ENCODE peak calls at places on chromosomes 6 and 20, in ten cellular contexts. F, N, V, M, T, A, R, I, O and D are unnamed samples.

GRCh38 chr6:54267798-54268197 is 40.4 kb upstream of the TINAG start:
- DNase-seq in F (no peak), N (no peak), V (no peak), M (peak), T (no peak), A (peak), R (peak), I (peak), O (no peak), D (no peak)

GRCh38 chr6:33616913-33617312 is 4.2 kb upstream of the ITPR3 start:
- DNase-seq in F (no peak), N (no peak), V (no peak), M (peak), T (no peak), A (peak), R (peak), I (peak), O (no peak), D (no peak)

GRCh38 chr20:63434599-63435378 is 37.7 kb downstream of the KCNQ2 start:
- DNase-seq in F (peak), N (peak), V (peak), M (peak), T (peak), A (peak), R (peak), I (peak), O (peak), D (peak)

GRCh38 chr6:77466055-77467028 is 3.1 kb upstream of the HTR1B start:
- DNase-seq in F (no peak), N (no peak), V (no peak), M (peak), T (peak), A (peak), R (peak), I (peak), O (peak), D (no peak)

GRCh38 chr6:131765081-131765852 is 42.6 kb upstream of the ENPP1 start:
- DNase-seq in F (no peak), N (peak), V (no peak), M (peak), T (no peak), A (peak), R (peak), I (no peak), O (no peak), D (no peak)

GRCh38 chr6:52573295-52573694 is 3.6 kb downstream of the TRAM2 start:
- DNase-seq in F (no peak), N (no peak), V (no peak), M (peak), T (no peak), A (peak), R (no peak), I (no peak), O (no peak), D (no peak)

GRCh38 chr20:1633535-1633934 is 13.7 kb upstream of the SIRPB1 start:
- DNase-seq in F (no peak), N (no peak), V (no peak), M (peak), T (no peak), A (peak), R (no peak), I (peak), O (no peak), D (no peak)

GRCh38 chr6:19921821-19922220 is 84.7 kb downstream of the ID4 start:
- DNase-seq in F (no peak), N (no peak), V (no peak), M (no peak), T (no peak), A (no peak), R (no peak), I (no peak), O (no peak), D (no peak)

GRCh38 chr20:61271273-61272221 is 19.5 kb downstream of the CDH4 start:
- DNase-seq in F (no peak), N (no peak), V (no peak), M (peak), T (no peak), A (no peak), R (no peak), I (no peak), O (no peak), D (no peak)

GRCh38 chr6:12298995-12299394 is 8.8 kb downstream of the EDN1 start:
- DNase-seq in F (no peak), N (no peak), V (no peak), M (no peak), T (no peak), A (peak), R (no peak), I (no peak), O (no peak), D (no peak)

GRCh38 chr20:33859157-33859695 is 48.1 kb downstream of the CHMP4B start:
- DNase-seq in F (peak), N (no peak), V (peak), M (no peak), T (no peak), A (peak), R (peak), I (no peak), O (no peak), D (no peak)

GRCh38 chr6:137351890-137352289 is 132.7 kb upstream of the IFNGR1 start:
- DNase-seq in F (no peak), N (no peak), V (no peak), M (no peak), T (no peak), A (no peak), R (peak), I (no peak), O (no peak), D (no peak)

GRCh38 chr6:32967151-32968091 is 973 bp upstream of the BRD2 start:
- DNase-seq in F (no peak), N (no peak), V (no peak), M (peak), T (peak), A (peak), R (no peak), I (peak), O (no peak), D (no peak)

GRCh38 chr20:13788167-13788834 is 3.5 kb downstream of the NDUFAF5 start:
- DNase-seq in F (peak), N (no peak), V (no peak), M (peak), T (peak), A (peak), R (peak), I (peak), O (peak), D (peak)

GRCh38 chr6:41171908-41172307 is 9.0 kb upstream of the TREM2 start:
- DNase-seq in F (no peak), N (no peak), V (no peak), M (no peak), T (no peak), A (no peak), R (no peak), I (no peak), O (no peak), D (no peak)

GRCh38 chr20:26208296-26209091 is 511.8 kb upstream of the ZNF337 start:
- DNase-seq in F (peak), N (no peak), V (peak), M (peak), T (no peak), A (no peak), R (no peak), I (no peak), O (no peak), D (no peak)

GRCh38 chr20:59165794-59166709 is 2.4 kb downstream of the ZNF831 start:
- DNase-seq in F (peak), N (no peak), V (no peak), M (no peak), T (no peak), A (no peak), R (no peak), I (no peak), O (no peak), D (no peak)

GRCh38 chr20:36483919-36484808 is 57.2 kb upstream of the MYL9 start:
- DNase-seq in F (no peak), N (no peak), V (no peak), M (peak), T (no peak), A (peak), R (no peak), I (peak), O (peak), D (no peak)

GRCh38 chr20:62768815-62769287 is 27.4 kb upstream of the MRGBP start:
- DNase-seq in F (no peak), N (peak), V (no peak), M (peak), T (no peak), A (no peak), R (peak), I (no peak), O (peak), D (no peak)

GRCh38 chr6:37802810-37803209 is 16.7 kb upstream of the ZFAND3 start:
- DNase-seq in F (no peak), N (no peak), V (no peak), M (no peak), T (no peak), A (no peak), R (no peak), I (no peak), O (no peak), D (no peak)

GRCh38 chr6:33668914-33669313 is 42.6 kb downstream of the UQCC2 start:
- DNase-seq in F (no peak), N (no peak), V (no peak), M (no peak), T (no peak), A (no peak), R (no peak), I (peak), O (peak), D (no peak)

GRCh38 chr20:35463455-35464300 is 8.3 kb downstream of the CEP250 start:
- DNase-seq in F (peak), N (no peak), V (peak), M (peak), T (peak), A (peak), R (peak), I (peak), O (peak), D (peak)

GRCh38 chr6:158500016-158500735 is 59.7 kb upstream of the TMEM181 start:
- DNase-seq in F (no peak), N (peak), V (no peak), M (peak), T (no peak), A (peak), R (no peak), I (peak), O (no peak), D (no peak)

GRCh38 chr6:158502593-158502950 is 57.3 kb upstream of the TMEM181 start:
- DNase-seq in F (no peak), N (no peak), V (no peak), M (no peak), T (no peak), A (no peak), R (no peak), I (no peak), O (no peak), D (no peak)

GRCh38 chr6:158503222-158503621 is 56.7 kb upstream of the TMEM181 start:
- DNase-seq in F (no peak), N (no peak), V (no peak), M (no peak), T (no peak), A (no peak), R (no peak), I (no peak), O (no peak), D (no peak)

GRCh38 chr6:158503846-158504245 is 56.0 kb upstream of the TMEM181 start:
- DNase-seq in F (no peak), N (no peak), V (no peak), M (no peak), T (no peak), A (no peak), R (no peak), I (no peak), O (no peak), D (no peak)

GRCh38 chr6:158501638-158502592 is 58.0 kb upstream of the TMEM181 start:
- DNase-seq in F (no peak), N (no peak), V (no peak), M (no peak), T (no peak), A (no peak), R (no peak), I (no peak), O (no peak), D (no peak)
- H3K4me3 ChIP-seq in F (no peak), N (no peak), V (no peak), M (no peak), T (no peak), A (no peak), R (no peak), I (no peak), O (no peak), D (no peak)

GRCh38 chr6:26538572-26538902 is 371 bp downstream of the HMGN4 start:
- DNase-seq in F (no peak), N (no peak), V (no peak), M (no peak), T (no peak), A (no peak), R (no peak), I (no peak), O (no peak), D (no peak)

GRCh38 chr6:26537160-26537845 is 863 bp upstream of the HMGN4 start:
- DNase-seq in F (peak), N (peak), V (peak), M (peak), T (peak), A (peak), R (peak), I (peak), O (peak), D (peak)

GRCh38 chr6:26536571-26537159 is 1.5 kb upstream of the HMGN4 start:
- DNase-seq in F (peak), N (no peak), V (no peak), M (peak), T (no peak), A (peak), R (peak), I (no peak), O (no peak), D (no peak)

GRCh38 chr6:26538936-26539615 is 910 bp downstream of the HMGN4 start:
- DNase-seq in F (no peak), N (no peak), V (no peak), M (no peak), T (no peak), A (peak), R (no peak), I (peak), O (no peak), D (no peak)

GRCh38 chr6:26537846-26538571 is at the start of gene HMGN4:
- DNase-seq in F (peak), N (no peak), V (peak), M (peak), T (peak), A (peak), R (peak), I (peak), O (peak), D (no peak)
- TF ChIP-seq CTCF in F (no peak), N (peak), V (no peak), M (no peak), T (no peak), A (no peak), R (no peak), I (no peak), O (no peak), D (peak)

GRCh38 chr20:46710149-46710913 is 882 bp downstream of the SLC2A10 start:
- DNase-seq in F (no peak), N (no peak), V (no peak), M (no peak), T (no peak), A (no peak), R (no peak), I (no peak), O (no peak), D (no peak)
- H3K4me3 ChIP-seq in F (peak), N (peak), V (peak), M (peak), T (peak), A (peak), R (peak), I (peak), O (peak), D (no peak)

GRCh38 chr6:169577974-169578373 is 123.9 kb downstream of the WDR27 start:
- DNase-seq in F (no peak), N (no peak), V (no peak), M (no peak), T (no peak), A (peak), R (no peak), I (no peak), O (no peak), D (no peak)
- TF ChIP-seq CTCF in F (no peak), N (no peak), V (no peak), M (no peak), T (no peak), A (peak), R (peak), I (no peak), O (no peak), D (no peak)

DNA sequence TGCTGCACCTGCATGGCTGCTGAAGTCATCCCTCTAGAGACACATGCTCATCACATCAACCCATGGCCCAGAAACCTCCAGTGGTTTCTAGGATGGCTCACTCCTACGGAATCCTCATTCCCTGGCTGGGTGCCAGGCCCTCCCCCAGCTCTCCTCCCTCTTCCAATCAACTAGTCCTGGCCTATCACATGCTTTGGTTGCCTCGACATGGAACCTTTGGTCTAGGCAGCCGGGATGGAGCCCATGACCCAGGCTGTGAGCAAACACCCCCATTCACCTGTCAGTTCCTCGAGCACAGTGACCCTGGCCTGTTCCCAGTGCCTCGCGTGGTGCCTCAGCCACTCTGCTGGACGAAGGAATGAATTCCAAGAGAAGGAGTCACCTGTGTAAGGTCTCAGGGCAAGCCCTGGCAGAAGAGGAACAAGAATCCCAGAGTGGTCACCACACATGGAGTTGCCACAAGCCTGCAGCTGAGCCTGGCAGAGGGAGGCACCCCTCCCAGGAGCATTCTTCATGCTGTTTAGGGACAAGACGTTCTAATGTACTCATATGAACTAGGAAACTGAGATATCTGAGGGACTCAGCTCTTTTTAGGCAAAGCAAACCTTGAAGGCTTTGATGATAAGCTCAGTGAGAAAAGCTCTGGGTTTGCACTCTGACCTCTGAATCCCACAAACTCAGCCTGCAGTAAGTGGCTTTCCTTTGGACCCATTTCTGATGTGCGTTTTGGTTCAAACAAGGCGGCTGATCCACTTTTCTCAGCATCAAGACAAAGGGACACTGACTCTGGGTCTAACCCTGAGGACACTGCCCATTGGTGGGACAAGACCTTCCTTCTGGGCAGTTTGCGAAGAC is 40.2 kb downstream of the PPP1R3G start:
- DNase-seq in F (no peak), N (no peak), V (no peak), M (peak), T (no peak), A (peak), R (peak), I (peak), O (no peak), D (no peak)
- H3K4me3 ChIP-seq in F (no peak), N (no peak), V (no peak), M (no peak), T (no peak), A (no peak), R (no peak), I (no peak), O (no peak), D (no peak)